ENCODE peak calls at places on chromosome 10, in six cellular contexts. X is epithelial cell of esophagus, B is left lung, K is kidney epithelial cell, W is mucosa of descending colon, A is heart right ventricle. Q is an unnamed sample.

GRCh38 chr10:16639457-16639856 is 117.8 kb upstream of the C1QL3 start:
- DNase-seq in X (no peak), B (no peak), K (no peak), W (no peak), A (no peak), Q (no peak)

GRCh38 chr10:84237199-84238051 is 3.9 kb downstream of the LRIT1 start:
- DNase-seq in X (no peak), B (no peak), K (no peak), W (no peak), A (peak), Q (no peak)

GRCh38 chr10:121070257-121070656 is 219.1 kb downstream of the WDR11 start:
- DNase-seq in X (peak), B (no peak), K (no peak), W (no peak), A (no peak), Q (no peak)

GRCh38 chr10:71252195-71252594 is 39.8 kb downstream of the UNC5B start:
- DNase-seq in X (no peak), B (no peak), K (no peak), W (peak), A (no peak), Q (no peak)

GRCh38 chr10:32958992-32959703 is 1.1 kb upstream of the ITGB1 start:
- DNase-seq in X (no peak), B (no peak), K (no peak), W (no peak), A (no peak), Q (no peak)

GRCh38 chr10:91162495-91163268 is 57.8 kb upstream of the PCGF5 start:
- DNase-seq in X (peak), B (peak), K (no peak), W (peak), A (peak), Q (peak)

GRCh38 chr10:7872041-7872442 is 53.7 kb downstream of the TAF3 start:
- DNase-seq in X (peak), B (no peak), K (no peak), W (no peak), A (no peak), Q (no peak)

GRCh38 chr10:77291596-77292505 is 345.8 kb downstream of the KCNMA1 start:
- DNase-seq in X (no peak), B (no peak), K (no peak), W (no peak), A (no peak), Q (no peak)

GRCh38 chr10:77925410-77925794 is 1.2 kb downstream of the DLG5 start:
- DNase-seq in X (no peak), B (no peak), K (no peak), W (peak), A (peak), Q (no peak)

GRCh38 chr10:43322769-43323168 is 48.7 kb upstream of the FXYD4 start:
- DNase-seq in X (peak), B (peak), K (peak), W (peak), A (peak), Q (peak)

GRCh38 chr10:131203456-131204357 is 107.8 kb downstream of the TCERG1L start:
- DNase-seq in X (no peak), B (peak), K (no peak), W (no peak), A (no peak), Q (no peak)

GRCh38 chr10:53314856-53315255 is 542.3 kb upstream of the MBL2 start:
- DNase-seq in X (peak), B (no peak), K (peak), W (no peak), A (no peak), Q (no peak)

GRCh38 chr10:7832060-7832459 is 13.8 kb downstream of the TAF3 start:
- DNase-seq in X (no peak), B (no peak), K (no peak), W (no peak), A (no peak), Q (no peak)

GRCh38 chr10:98259606-98260319 is 8.2 kb downstream of the LOXL4 start:
- DNase-seq in X (peak), B (no peak), K (no peak), W (no peak), A (no peak), Q (no peak)

GRCh38 chr10:70311698-70312097 is 27.9 kb upstream of the NPFFR1 start:
- DNase-seq in X (no peak), B (no peak), K (no peak), W (no peak), A (no peak), Q (no peak)

GRCh38 chr10:81696609-81697388 is 178.2 kb upstream of the NRG3 start:
- DNase-seq in X (no peak), B (peak), K (no peak), W (no peak), A (no peak), Q (no peak)

GRCh38 chr10:79087721-79088120 is 19.0 kb downstream of the ZMIZ1 start:
- DNase-seq in X (no peak), B (no peak), K (no peak), W (no peak), A (no peak), Q (no peak)

GRCh38 chr10:6136215-6137201 is 47.7 kb downstream of the RBM17 start:
- DNase-seq in X (peak), B (peak), K (peak), W (no peak), A (no peak), Q (no peak)

GRCh38 chr10:7956508-7956907 is 98.0 kb upstream of the GATA3 start:
- DNase-seq in X (peak), B (no peak), K (no peak), W (no peak), A (no peak), Q (no peak)

GRCh38 chr10:132033632-132034031 is 32.1 kb upstream of the JAKMIP3 start:
- DNase-seq in X (no peak), B (no peak), K (no peak), W (no peak), A (no peak), Q (no peak)

GRCh38 chr10:62437696-62438095 is 63.5 kb downstream of the ZNF365 start:
- DNase-seq in X (peak), B (no peak), K (no peak), W (no peak), A (peak), Q (no peak)

GRCh38 chr10:131193923-131194322 is 117.6 kb downstream of the TCERG1L start:
- DNase-seq in X (no peak), B (no peak), K (no peak), W (no peak), A (no peak), Q (no peak)

GRCh38 chr10:132109341-132110072 is 43.8 kb downstream of the JAKMIP3 start:
- DNase-seq in X (no peak), B (peak), K (no peak), W (no peak), A (peak), Q (peak)

GRCh38 chr10:129323877-129324276 is 143.2 kb upstream of the MGMT start:
- DNase-seq in X (no peak), B (no peak), K (no peak), W (no peak), A (no peak), Q (no peak)

GRCh38 chr10:118692911-118693310 is 61.9 kb downstream of the CACUL1 start:
- DNase-seq in X (peak), B (no peak), K (peak), W (no peak), A (no peak), Q (no peak)

GRCh38 chr10:78350286-78350685 is 316.6 kb downstream of the RPS24 start:
- DNase-seq in X (no peak), B (no peak), K (no peak), W (no peak), A (no peak), Q (no peak)

GRCh38 chr10:114477285-114477684 is 73.0 kb upstream of the AFAP1L2 start:
- DNase-seq in X (no peak), B (no peak), K (no peak), W (no peak), A (no peak), Q (no peak)

GRCh38 chr10:90504172-90504571 is 353.7 kb downstream of the HTR7 start:
- DNase-seq in X (no peak), B (no peak), K (no peak), W (no peak), A (no peak), Q (no peak)

GRCh38 chr10:34732926-34733325 is 82.2 kb downstream of the PARD3 start:
- DNase-seq in X (peak), B (no peak), K (no peak), W (no peak), A (no peak), Q (no peak)

GRCh38 chr10:20598590-20598989 is 298.5 kb downstream of the NEBL start:
- DNase-seq in X (peak), B (no peak), K (peak), W (no peak), A (peak), Q (peak)

GRCh38 chr10:71729023-71729649 is 9.6 kb upstream of the C10orf105 start:
- DNase-seq in X (peak), B (no peak), K (no peak), W (peak), A (peak), Q (no peak)

GRCh38 chr10:36662571-36662970 is 462.8 kb upstream of the ANKRD30A start:
- DNase-seq in X (no peak), B (no peak), K (no peak), W (no peak), A (no peak), Q (no peak)

GRCh38 chr10:15254808-15255655 is 86.5 kb upstream of the NMT2 start:
- DNase-seq in X (no peak), B (no peak), K (no peak), W (no peak), A (peak), Q (no peak)

GRCh38 chr10:90417466-90418210 is 440.2 kb downstream of the HTR7 start:
- DNase-seq in X (peak), B (no peak), K (no peak), W (no peak), A (no peak), Q (no peak)

GRCh38 chr10:62577666-62578291 is 203.6 kb downstream of the ZNF365 start:
- DNase-seq in X (no peak), B (no peak), K (no peak), W (no peak), A (no peak), Q (no peak)

GRCh38 chr10:131844546-131845084 is 56.2 kb upstream of the PPP2R2D start:
- DNase-seq in X (no peak), B (peak), K (no peak), W (no peak), A (no peak), Q (no peak)

GRCh38 chr10:52334595-52334994 is 20.5 kb downstream of the DKK1 start:
- DNase-seq in X (peak), B (no peak), K (no peak), W (no peak), A (no peak), Q (no peak)

GRCh38 chr10:103991393-103992128 is 24.6 kb downstream of the SLK start:
- DNase-seq in X (no peak), B (no peak), K (no peak), W (no peak), A (no peak), Q (no peak)

GRCh38 chr10:93468532-93469213 is 13.5 kb downstream of the MYOF start:
- DNase-seq in X (peak), B (no peak), K (peak), W (no peak), A (no peak), Q (no peak)
- H3K4me3 ChIP-seq in X (peak), B (no peak), K (no peak), W (no peak), A (no peak), Q (no peak)

GRCh38 chr10:133528296-133528844 is 1.2 kb downstream of the CYP2E1 start:
- DNase-seq in X (no peak), B (no peak), K (no peak), W (no peak), A (no peak), Q (no peak)

GRCh38 chr10:133529576-133529946 is 2.4 kb downstream of the CYP2E1 start:
- DNase-seq in X (no peak), B (no peak), K (no peak), W (no peak), A (no peak), Q (no peak)

GRCh38 chr10:133526957-133527588 is at the start of gene CYP2E1:
- DNase-seq in X (no peak), B (no peak), K (no peak), W (no peak), A (no peak), Q (no peak)

GRCh38 chr10:133528845-133529575 is 1.8 kb downstream of the CYP2E1 start:
- DNase-seq in X (no peak), B (no peak), K (no peak), W (no peak), A (no peak), Q (no peak)

GRCh38 chr10:133527779-133528271 is 662 bp downstream of the CYP2E1 start:
- DNase-seq in X (no peak), B (no peak), K (no peak), W (no peak), A (no peak), Q (no peak)
- H3K4me3 ChIP-seq in X (no peak), B (peak), K (no peak), W (no peak), A (peak), Q (peak)

DNA sequence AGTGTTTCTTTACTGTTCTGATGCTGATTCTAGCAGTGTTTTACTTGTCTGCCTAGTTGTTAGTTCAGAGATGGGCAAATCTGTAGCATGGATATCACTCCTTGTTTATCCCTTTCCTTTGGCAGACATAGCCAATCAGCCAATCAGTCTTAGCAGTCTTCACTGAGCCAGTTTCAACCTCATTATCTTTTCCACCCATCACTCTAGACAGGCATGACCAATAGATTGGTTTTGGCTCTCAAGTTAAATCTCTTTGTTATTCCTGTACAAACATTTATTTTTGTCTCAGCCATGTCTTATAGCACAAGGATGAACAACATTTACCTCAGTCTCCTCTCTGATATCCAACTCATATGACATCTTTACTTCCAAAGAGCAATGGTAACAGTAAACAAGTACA is 109.5 kb downstream of the PRKG1 start:
- DNase-seq in X (no peak), B (no peak), K (no peak), W (no peak), A (no peak), Q (no peak)
- H3K4me3 ChIP-seq in X (no peak), B (no peak), K (no peak), W (no peak), A (no peak), Q (no peak)

GRCh38 chr10:133523631-133524203 is 3.4 kb upstream of the CYP2E1 start:
- DNase-seq in X (peak), B (no peak), K (peak), W (no peak), A (no peak), Q (no peak)
- H3K4me3 ChIP-seq in X (no peak), B (no peak), K (no peak), W (no peak), A (no peak), Q (no peak)

DNA sequence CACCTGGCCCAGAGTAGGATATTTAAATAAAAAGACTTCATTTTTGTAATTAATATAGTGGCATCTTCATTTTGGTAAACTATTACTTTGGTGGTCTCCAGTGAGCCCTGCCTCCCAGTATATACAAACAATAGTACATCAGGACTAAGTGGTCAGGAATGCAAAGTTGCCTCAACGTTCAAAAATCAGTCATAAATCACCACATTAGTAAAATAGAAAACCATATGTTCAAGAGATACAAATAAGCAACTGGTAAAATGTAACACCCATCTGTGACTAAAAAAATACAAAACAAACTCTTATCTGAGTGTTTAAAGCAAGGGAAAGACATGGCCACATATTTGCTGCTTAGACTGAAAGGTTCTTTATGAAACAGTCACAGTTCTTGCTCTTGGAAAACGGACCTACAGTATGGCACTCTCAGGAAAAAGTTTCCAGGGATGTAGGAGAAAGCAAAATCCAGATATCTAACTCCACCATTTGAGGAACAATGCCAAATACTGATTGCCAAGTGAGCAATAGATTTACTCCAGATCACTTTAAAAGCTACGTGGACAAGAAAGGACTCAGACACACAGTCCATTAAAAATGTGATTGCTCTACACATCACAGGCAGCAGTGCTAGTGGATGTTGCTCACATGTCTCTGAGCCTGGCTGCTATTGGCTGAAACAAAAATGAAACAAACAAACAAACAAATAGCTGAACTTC is 15.1 kb upstream of the RHOBTB1 start:
- DNase-seq in X (no peak), B (no peak), K (no peak), W (no peak), A (no peak), Q (no peak)
- H3K4me3 ChIP-seq in X (no peak), B (no peak), K (no peak), W (no peak), A (no peak), Q (no peak)

Q was measured in dorsolateral prefrontal cortex.